ENCODE peak calls at places on chromosomes 11 and 22, in ten cellular contexts. W is body of pancreas, M is brain microvascular endothelial cell, K is thyroid gland, B is bronchial epithelial cell, U is fibroblast of pulmonary artery, T is GM12864, C is IMR-90, R is foreskin fibroblast, F is left ventricle myocardium inferior. O is an unnamed sample.

GRCh38 chr11:99534812-99535211 is 514.1 kb downstream of the CNTN5 start:
- DNase-seq in W (no peak), M (peak; percentile 67), K (no peak), B (peak; percentile 5), U (peak; percentile 25), T (no peak), C (peak; percentile 64), R (no peak), F (no peak), O (peak; percentile 68)

GRCh38 chr11:124961972-124962609 is 8.1 kb downstream of the CCDC15 start:
- DNase-seq in W (no peak), M (peak; percentile 78), K (no peak), B (peak; percentile 78), U (peak; percentile 91), T (peak; percentile 40), C (peak; percentile 85), R (peak; percentile 67), F (no peak), O (peak; percentile 93)

GRCh38 chr11:130070109-130070828 is 575 bp downstream of the APLP2 start:
- DNase-seq in W (peak; percentile 50), M (no peak), K (peak; percentile 51), B (peak; percentile 15), U (peak; percentile 42), T (no peak), C (peak; percentile 13), R (peak; percentile 11), F (peak; percentile 42), O (peak; percentile 37)

GRCh38 chr11:120612363-120613263 is 101.1 kb downstream of the GRIK4 start:
- DNase-seq in W (no peak), M (peak; percentile 32), K (no peak), B (peak; percentile 7), U (peak; percentile 25), T (peak; percentile 90), C (peak; percentile 67), R (peak; percentile 18), F (peak; percentile 61), O (peak; percentile 57)

GRCh38 chr22:42509548-42509947 is 10.0 kb downstream of the RRP7A start:
- DNase-seq in W (no peak), M (no peak), K (no peak), B (no peak), U (no peak), T (no peak), C (no peak), R (no peak), F (no peak), O (no peak)

GRCh38 chr11:126280595-126280994 is 2.3 kb upstream of the TIRAP start:
- DNase-seq in W (no peak), M (no peak), K (no peak), B (no peak), U (no peak), T (no peak), C (no peak), R (no peak), F (no peak), O (no peak)

GRCh38 chr11:112195906-112196305 is 20.6 kb downstream of the BCO2 start:
- DNase-seq in W (no peak), M (no peak), K (no peak), B (peak; percentile 86), U (no peak), T (no peak), C (no peak), R (no peak), F (no peak), O (peak; percentile 50)

GRCh38 chr11:48078661-48079060 is 98.3 kb downstream of the PTPRJ start:
- DNase-seq in W (no peak), M (no peak), K (no peak), B (no peak), U (peak; percentile 50), T (no peak), C (peak; percentile 19), R (no peak), F (no peak), O (peak; percentile 49)

GRCh38 chr22:39273950-39274887 is 29.4 kb upstream of the PDGFB start:
- DNase-seq in W (no peak), M (no peak), K (no peak), B (no peak), U (no peak), T (no peak), C (no peak), R (no peak), F (no peak), O (no peak)

GRCh38 chr11:63762662-63763505 is 5.7 kb downstream of the ZFTA start:
- DNase-seq in W (peak; percentile 40), M (no peak), K (peak; percentile 61), B (no peak), U (no peak), T (no peak), C (no peak), R (no peak), F (peak; percentile 47), O (no peak)
- TF ChIP-seq CTCF in W (no peak), M (no peak), K (no peak), B (no peak), U (no peak), T (no peak), C (no peak), R (no peak), F (peak; percentile 40), O (no peak)

GRCh38 chr22:50532353-50532700 is 2.5 kb upstream of the TYMP start:
- DNase-seq in W (no peak), M (no peak), K (no peak), B (no peak), U (no peak), T (no peak), C (no peak), R (no peak), F (no peak), O (no peak)
- H3K4me3 ChIP-seq in W (no peak overlapping the region), M (peak overlapping the region; percentile 48), K (no peak overlapping the region), B (peak overlapping the region; percentile 78), U (peak overlapping the region; percentile 62), T (peak overlapping the region; percentile 63), C (peak overlapping the region; percentile 39), R (peak overlapping the region; percentile 51), F (peak overlapping the region; percentile 74), O (peak overlapping the region; percentile 62)

GRCh38 chr11:110376711-110377324 is 52.9 kb upstream of the FDX1 start:
- DNase-seq in W (peak; percentile 92), M (peak; percentile 85), K (peak; percentile 79), B (peak; percentile 85), U (peak; percentile 90), T (peak; percentile 73), C (peak; percentile 79), R (peak; percentile 67), F (peak; percentile 50), O (peak; percentile 97)
- TF ChIP-seq CTCF in W (peak; percentile 83), M (peak; percentile 80), K (peak; percentile 86), B (peak; percentile 63), U (peak; percentile 83), T (peak; percentile 69), C (peak; percentile 83), R (peak; percentile 82), F (peak; percentile 86), O (peak; percentile 80)

DNA sequence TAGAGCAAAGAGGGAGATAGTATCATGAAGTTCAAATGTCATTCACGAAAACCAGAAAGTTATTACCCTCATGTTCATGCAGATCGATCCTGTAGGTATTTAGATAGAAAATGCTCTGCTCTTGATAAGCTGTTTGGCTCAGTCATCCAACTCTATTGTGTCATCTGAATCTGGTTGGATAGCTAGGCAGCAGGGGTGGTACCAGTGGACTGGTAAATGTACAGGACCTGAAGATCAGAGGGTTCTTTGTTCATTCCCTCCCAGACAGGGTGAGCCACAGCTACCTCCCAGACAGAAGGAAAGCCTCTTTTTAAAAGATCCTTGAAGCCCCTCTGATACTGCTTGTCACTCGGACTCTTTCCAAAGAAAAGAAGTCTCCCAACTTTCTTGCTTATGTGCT is 29.8 kb upstream of the DRD2 start:
- DNase-seq in W (no peak), M (no peak), K (no peak), B (no peak), U (peak; percentile 14), T (no peak), C (no peak), R (no peak), F (no peak), O (no peak)
- H3K4me3 ChIP-seq in W (no peak overlapping the region), M (no peak overlapping the region), K (no peak overlapping the region), B (no peak overlapping the region), U (no peak overlapping the region), T (no peak overlapping the region), C (no peak overlapping the region), R (no peak overlapping the region), F (no peak overlapping the region), O (no peak overlapping the region)

GRCh38 chr11:28077524-28077923 is 30.4 kb downstream of the KIF18A start:
- DNase-seq in W (no peak), M (no peak), K (no peak), B (no peak), U (no peak), T (no peak), C (no peak), R (no peak), F (no peak), O (no peak)

GRCh38 chr11:28086569-28086968 is 21.4 kb downstream of the KIF18A start:
- DNase-seq in W (no peak), M (peak; percentile 42), K (no peak), B (peak; percentile 89), U (peak; percentile 39), T (no peak), C (peak; percentile 92), R (peak; percentile 66), F (no peak), O (peak; percentile 51)

DNA sequence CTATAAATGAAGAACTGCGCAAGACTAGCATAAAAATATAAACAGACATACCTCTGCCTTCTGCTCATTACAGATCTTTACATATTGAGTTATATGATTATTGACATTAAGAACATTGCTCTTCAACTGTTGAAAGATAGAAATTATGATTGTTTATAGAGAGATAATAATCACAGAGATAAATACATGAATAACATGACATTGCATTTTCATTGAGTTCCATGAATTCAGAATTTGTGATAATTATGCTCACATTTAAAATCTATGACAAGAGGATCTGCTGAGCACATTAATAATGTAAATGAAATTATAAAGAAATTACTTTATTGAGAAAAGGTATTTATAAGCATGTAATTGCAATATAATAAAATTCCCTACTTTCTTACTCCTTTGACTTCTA is 24.8 kb downstream of the KIF18A start:
- DNase-seq in W (no peak), M (no peak), K (no peak), B (no peak), U (no peak), T (no peak), C (no peak), R (no peak), F (no peak), O (no peak)
- TF ChIP-seq CTCF in W (no peak), M (no peak), K (no peak), B (no peak), U (no peak), T (no peak), C (no peak), R (no peak), F (no peak), O (no peak)

GRCh38 chr22:19169947-19170318 is 8.6 kb downstream of the SLC25A1 start:
- DNase-seq in W (no peak), M (no peak), K (no peak), B (no peak), U (no peak), T (no peak), C (no peak), R (no peak), F (no peak), O (no peak)
- H3K4me3 ChIP-seq in W (no peak overlapping the region), M (peak overlapping the region; percentile 42), K (no peak overlapping the region), B (no peak overlapping the region), U (no peak overlapping the region), T (no peak overlapping the region), C (no peak overlapping the region), R (peak overlapping the region; percentile 35), F (peak overlapping the region; percentile 54), O (peak overlapping the region; percentile 49)

GRCh38 chr11:67630943-67631331 is 1.2 kb upstream of the NUDT8 start:
- DNase-seq in W (no peak), M (no peak), K (no peak), B (no peak), U (no peak), T (no peak), C (no peak), R (no peak), F (no peak), O (no peak)
- TF ChIP-seq CTCF in W (no peak), M (no peak), K (no peak), B (no peak), U (no peak), T (no peak), C (no peak), R (no peak), F (peak; percentile 1), O (no peak)